ENCODE peak calls at places on chromosomes 5 and 9, in eight cellular contexts. O is psoas muscle; I is stomach; W is mammary epithelial cell; P is body of pancreas; T is prostate gland; J is CD8-positive, alpha-beta T cell; S is HCT116. V is an unnamed sample. For H3K36me3, the result is how much of the 10 kb centered on the place peaks cover.

GRCh38 chr5:38831909-38832308 is 13.9 kb upstream of the OSMR start:
- DNase-seq in O (no peak), I (no peak), W (peak), P (no peak), T (no peak), J (no peak), S (no peak), V (no peak)

GRCh38 chr5:115033861-115034260 is 135.8 kb downstream of the TRIM36 start:
- DNase-seq in O (no peak), I (no peak), W (no peak), P (no peak), T (no peak), J (no peak), S (no peak), V (no peak)

GRCh38 chr9:98372077-98372812 is 116.8 kb upstream of the TBC1D2 start:
- DNase-seq in O (no peak), I (peak), W (no peak), P (no peak), T (no peak), J (no peak), S (no peak), V (no peak)

GRCh38 chr5:36777105-36777757 is 99.3 kb upstream of the NIPBL start:
- DNase-seq in O (no peak), I (no peak), W (peak), P (peak), T (no peak), J (no peak), S (peak), V (no peak)

GRCh38 chr9:34545497-34545896 is 22.7 kb upstream of the ENHO start:
- DNase-seq in O (no peak), I (no peak), W (no peak), P (no peak), T (no peak), J (no peak), S (no peak), V (no peak)

GRCh38 chr5:139577689-139578347 is 16.7 kb downstream of the UBE2D2 start:
- DNase-seq in O (no peak), I (no peak), W (no peak), P (no peak), T (no peak), J (peak), S (no peak), V (no peak)

GRCh38 chr5:146071171-146071570 is 34.2 kb downstream of the PLAC8L1 start:
- DNase-seq in O (no peak), I (no peak), W (no peak), P (no peak), T (no peak), J (no peak), S (no peak), V (no peak)

GRCh38 chr5:52007230-52007858 is 624.1 kb downstream of the ISL1 start:
- DNase-seq in O (no peak), I (no peak), W (peak), P (no peak), T (peak), J (no peak), S (peak), V (no peak)

GRCh38 chr9:108569624-108570023 is 286.2 kb downstream of the ACTL7B start:
- DNase-seq in O (no peak), I (no peak), W (peak), P (peak), T (no peak), J (no peak), S (no peak), V (no peak)

GRCh38 chr9:37916471-37917314 is 12.8 kb upstream of the SLC25A51 start:
- DNase-seq in O (no peak), I (no peak), W (no peak), P (no peak), T (no peak), J (no peak), S (no peak), V (no peak)

GRCh38 chr5:119353686-119354366 is 2.0 kb upstream of the TNFAIP8 start:
- DNase-seq in O (no peak), I (no peak), W (no peak), P (no peak), T (no peak), J (no peak), S (no peak), V (no peak)

GRCh38 chr5:169411016-169411788 is 110.3 kb upstream of the SLIT3 start:
- DNase-seq in O (no peak), I (no peak), W (no peak), P (no peak), T (no peak), J (no peak), S (no peak), V (no peak)

GRCh38 chr9:100428871-100429654 is 2.1 kb downstream of the MSANTD3 start:
- DNase-seq in O (no peak), I (no peak), W (peak), P (no peak), T (no peak), J (no peak), S (peak), V (no peak)

GRCh38 chr5:175382171-175382570 is 61.8 kb downstream of the DRD1 start:
- DNase-seq in O (no peak), I (no peak), W (no peak), P (no peak), T (no peak), J (no peak), S (no peak), V (no peak)

GRCh38 chr5:94433393-94434149 is 184.8 kb downstream of the KIAA0825 start:
- DNase-seq in O (no peak), I (peak), W (peak), P (peak), T (peak), J (no peak), S (peak), V (peak)

GRCh38 chr9:133134419-133135190 is 13.6 kb upstream of the RALGDS start:
- DNase-seq in O (no peak), I (no peak), W (peak), P (no peak), T (no peak), J (no peak), S (no peak), V (no peak)

GRCh38 chr9:84669293-84670105 is at the start of gene NTRK2:
- DNase-seq in O (peak), I (no peak), W (peak), P (peak), T (no peak), J (no peak), S (no peak), V (no peak)

GRCh38 chr5:151612689-151613427 is 21.7 kb upstream of the FAT2 start:
- DNase-seq in O (peak), I (no peak), W (peak), P (no peak), T (no peak), J (no peak), S (peak), V (no peak)

GRCh38 chr9:127058645-127059021 is 63.8 kb downstream of the ANGPTL2 start:
- DNase-seq in O (no peak), I (no peak), W (no peak), P (no peak), T (no peak), J (no peak), S (no peak), V (no peak)

GRCh38 chr5:252546-252945 is 18.9 kb upstream of the PDCD6 start:
- DNase-seq in O (no peak), I (no peak), W (peak), P (no peak), T (no peak), J (no peak), S (no peak), V (no peak)
- H3K4me3 ChIP-seq in O (no peak), I (no peak), W (no peak), P (no peak), T (no peak), J (no peak), S (no peak), V (no peak)

GRCh38 chr5:112907166-112907611 is 14.8 kb downstream of the REEP5 start:
- DNase-seq in O (no peak), I (no peak), W (no peak), P (no peak), T (no peak), J (no peak), S (no peak), V (no peak)

GRCh38 chr5:112914584-112914983 is 7.4 kb downstream of the REEP5 start:
- DNase-seq in O (no peak), I (no peak), W (no peak), P (no peak), T (no peak), J (no peak), S (no peak), V (no peak)

GRCh38 chr5:112906637-112907036 is 15.4 kb downstream of the REEP5 start:
- DNase-seq in O (no peak), I (no peak), W (no peak), P (no peak), T (no peak), J (no peak), S (no peak), V (no peak)

GRCh38 chr5:112908854-112909253 is 13.2 kb downstream of the REEP5 start:
- DNase-seq in O (no peak), I (no peak), W (no peak), P (no peak), T (no peak), J (no peak), S (no peak), V (no peak)
- H3K36me3 ChIP-seq in O (under half), I (half or more), W (under half), P (under half), T (under half), J (under half), S (under half), V (under half)

GRCh38 chr5:55993628-55994501 is 898 bp downstream of the IL6ST start:
- DNase-seq in O (no peak), I (no peak), W (no peak), P (no peak), T (no peak), J (no peak), S (no peak), V (no peak)

GRCh38 chr5:55993013-55993412 is 1.8 kb downstream of the IL6ST start:
- DNase-seq in O (no peak), I (no peak), W (peak), P (no peak), T (peak), J (no peak), S (no peak), V (no peak)

GRCh38 chr5:55994502-55994997 is at the start of gene IL6ST:
- DNase-seq in O (no peak), I (peak), W (peak), P (peak), T (peak), J (no peak), S (no peak), V (peak)

GRCh38 chr5:55989860-55990259 is 4.9 kb downstream of the IL6ST start:
- DNase-seq in O (no peak), I (no peak), W (no peak), P (no peak), T (no peak), J (no peak), S (no peak), V (no peak)

DNA sequence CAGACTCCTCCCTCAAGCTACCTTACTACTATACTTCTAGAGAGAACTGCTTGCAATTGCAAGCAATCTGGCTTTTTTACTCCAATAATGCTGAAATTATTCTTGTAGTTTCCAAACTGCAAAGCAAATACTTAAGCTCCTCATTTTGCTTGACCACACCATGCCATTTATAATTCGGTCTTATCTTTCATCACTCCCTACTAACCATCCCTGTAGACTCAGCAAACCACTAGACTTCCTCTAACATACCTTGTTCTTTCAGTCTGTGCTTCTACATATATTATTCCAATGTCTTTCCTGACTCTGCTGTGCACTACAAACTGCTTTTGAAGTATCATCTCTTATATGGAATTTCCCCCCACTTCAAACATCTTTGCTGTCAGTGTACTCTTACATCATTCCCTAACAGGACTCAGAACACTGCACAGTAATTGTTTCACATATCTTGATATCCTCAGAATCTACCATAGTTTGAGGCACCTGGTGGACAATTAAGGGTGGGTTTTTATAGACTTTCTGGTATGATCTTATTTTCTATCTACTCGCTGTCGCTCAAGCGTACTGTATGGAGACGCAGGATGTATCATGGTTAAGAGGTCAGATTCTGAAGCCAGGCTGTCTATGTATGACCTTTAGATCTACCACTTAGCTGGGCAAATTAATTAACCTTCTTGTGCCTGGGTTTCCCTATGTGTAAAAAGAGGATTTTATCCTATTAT is 2.8 kb downstream of the IL6ST start:
- DNase-seq in O (no peak), I (no peak), W (no peak), P (no peak), T (no peak), J (no peak), S (no peak), V (no peak)
- TF ChIP-seq CTCF in O (no peak), I (no peak), W (no peak), P (no peak), T (no peak), J (peak), S (no peak), V (no peak)

GRCh38 chr5:72920690-72921089 is 35.2 kb upstream of the FCHO2 start:
- DNase-seq in O (no peak), I (no peak), W (peak), P (no peak), T (no peak), J (no peak), S (peak), V (no peak)
- H3K4me3 ChIP-seq in O (no peak), I (no peak), W (no peak), P (no peak), T (no peak), J (no peak), S (no peak), V (no peak)